ENCODE peak calls at places on chromosome 13, in four cellular contexts. L, X, T and M are unnamed samples.

GRCh38 chr13:35157143-35157755 is 215.2 kb downstream of the NBEA start:
- DNase-seq in T (peak), L (peak), X (no peak), M (no peak)

GRCh38 chr13:24116103-24116502 is 44.4 kb upstream of the SPATA13 start:
- DNase-seq in X (no peak), L (no peak), T (no peak), M (no peak)

GRCh38 chr13:33870046-33870668 is 52.2 kb downstream of the RFC3 start:
- DNase-seq in T (no peak), L (no peak), X (no peak), M (no peak)

GRCh38 chr13:60759499-60759898 is 362.5 kb downstream of the TDRD3 start:
- DNase-seq in X (no peak), L (no peak), T (peak), M (no peak)

GRCh38 chr13:95530178-95530577 is 22.3 kb upstream of the CLDN10 start:
- DNase-seq in T (peak), L (no peak), X (no peak), M (no peak)

GRCh38 chr13:80504453-80504852 is 163.5 kb upstream of the SPRY2 start:
- DNase-seq in X (no peak), T (no peak), L (no peak), M (no peak)

GRCh38 chr13:102555914-102556553 is 40.8 kb upstream of the TPP2 start:
- DNase-seq in L (no peak), T (peak), X (no peak), M (peak)

GRCh38 chr13:44575741-44576395 is at the start of gene TSC22D1:
- DNase-seq in L (no peak), T (no peak), X (peak), M (no peak)

GRCh38 chr13:44334751-44335150 is 38.9 kb upstream of the SERP2 start:
- DNase-seq in X (no peak), L (no peak), T (no peak), M (no peak)

GRCh38 chr13:49046534-49046933 is 70.8 kb downstream of the FNDC3A start:
- DNase-seq in T (no peak), X (no peak), L (no peak), M (no peak)

GRCh38 chr13:42398542-42398941 is 126.6 kb downstream of the AKAP11 start:
- DNase-seq in X (no peak), T (no peak), L (no peak), M (peak)

GRCh38 chr13:113668491-113668971 is 1.5 kb downstream of the GRK1 start:
- DNase-seq in X (no peak), L (no peak), T (no peak), M (no peak)

GRCh38 chr13:78239681-78240080 is 321.1 kb upstream of the EDNRB start:
- DNase-seq in L (no peak), T (no peak), X (no peak), M (no peak)

GRCh38 chr13:72295173-72295572 is 428.2 kb upstream of the DACH1 start:
- DNase-seq in L (no peak), T (no peak), X (no peak), M (no peak)

GRCh38 chr13:111115051-111115840 is at the start of gene ARHGEF7:
- DNase-seq in T (no peak), X (peak), L (no peak), M (no peak)

GRCh38 chr13:80118507-80118906 is 222.4 kb downstream of the SPRY2 start:
- DNase-seq in T (no peak), X (no peak), L (no peak), M (no peak)

GRCh38 chr13:23600100-23600499 is 29.9 kb downstream of the TNFRSF19 start:
- DNase-seq in T (no peak), X (no peak), L (no peak), M (no peak)

GRCh38 chr13:80787604-80788003 is 446.7 kb upstream of the SPRY2 start:
- DNase-seq in T (no peak), X (no peak), L (no peak), M (no peak)

GRCh38 chr13:39876258-39876657 is 220.8 kb downstream of the COG6 start:
- DNase-seq in T (no peak), X (no peak), L (no peak), M (no peak)

GRCh38 chr13:43132228-43132627 is 108.8 kb downstream of the DNAJC15 start:
- DNase-seq in T (peak), L (no peak), X (no peak), M (peak)

GRCh38 chr13:30735025-30735967 is at the start of gene ALOX5AP:
- DNase-seq in X (no peak), L (peak), T (no peak), M (no peak)

GRCh38 chr13:94020426-94020825 is 459.1 kb downstream of the DCT start:
- DNase-seq in T (no peak), X (no peak), L (no peak), M (no peak)

GRCh38 chr13:55000043-55000442 is 1971.4 kb downstream of the OLFM4 start:
- DNase-seq in X (no peak), L (no peak), T (no peak), M (peak)

GRCh38 chr13:30341815-30342570 is 34.6 kb upstream of the KATNAL1 start:
- DNase-seq in T (no peak), X (no peak), L (no peak), M (no peak)

DNA sequence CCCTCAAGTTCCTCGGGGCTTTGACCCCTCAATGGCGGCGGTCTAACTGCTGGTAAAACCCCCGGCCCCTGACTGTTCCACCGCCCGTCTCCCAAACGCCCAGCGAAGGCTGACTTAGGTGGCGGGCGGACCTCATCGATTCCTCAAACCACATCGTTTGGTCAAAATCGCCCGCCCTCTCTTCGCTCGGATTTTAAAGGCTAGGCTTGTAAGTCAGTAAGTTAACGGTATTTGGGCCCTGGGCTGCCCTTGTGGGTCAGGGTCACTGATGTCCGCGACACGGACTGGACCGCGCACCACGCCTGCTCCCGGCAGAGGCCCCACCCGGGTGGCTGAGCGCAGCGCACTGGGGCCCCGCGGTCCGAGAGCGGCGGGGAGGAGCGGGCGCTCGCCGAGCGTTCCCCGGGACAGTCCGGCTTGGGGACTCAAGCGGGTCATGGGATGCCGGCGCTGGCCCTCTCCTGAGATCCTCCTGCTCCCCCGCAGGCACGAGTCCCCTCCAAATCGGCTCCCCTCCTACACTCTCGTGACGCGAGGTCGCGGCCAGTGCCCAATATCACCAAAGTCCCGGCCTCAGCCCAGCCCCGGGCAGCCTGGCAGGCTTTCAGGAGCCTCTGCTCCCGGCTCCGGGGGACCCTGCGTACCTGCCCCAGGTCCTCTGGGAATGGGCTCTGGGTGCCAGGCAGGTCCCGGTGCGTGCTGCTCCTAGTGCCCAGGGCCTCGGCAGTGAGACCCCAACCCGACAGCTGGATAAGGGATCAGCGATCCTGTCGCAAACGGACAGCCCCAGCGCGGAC is 990 bp downstream of the FLT1 start:
- DNase-seq in T (no peak), X (peak), L (no peak), M (no peak)
- H3K9ac ChIP-seq in T (no peak), X (peak), L (no peak), M (peak)

GRCh38 chr13:46129124-46129523 is 24.3 kb upstream of the CPB2 start:
- DNase-seq in L (no peak), X (no peak), T (no peak), M (no peak)

GRCh38 chr13:46132109-46132508 is 27.3 kb upstream of the CPB2 start:
- DNase-seq in X (no peak), T (no peak), L (no peak), M (no peak)

GRCh38 chr13:46134494-46134893 is 29.7 kb upstream of the CPB2 start:
- DNase-seq in L (no peak), T (no peak), X (no peak), M (no peak)

GRCh38 chr13:46129955-46130354 is 25.1 kb upstream of the CPB2 start:
- DNase-seq in L (no peak), X (no peak), T (no peak), M (no peak)

GRCh38 chr13:46131705-46132104 is 26.9 kb upstream of the CPB2 start:
- DNase-seq in T (no peak), X (no peak), L (no peak), M (no peak)
- TF ChIP-seq SUZ12 in T (no peak), X (no peak), L (no peak), M (no peak)

DNA sequence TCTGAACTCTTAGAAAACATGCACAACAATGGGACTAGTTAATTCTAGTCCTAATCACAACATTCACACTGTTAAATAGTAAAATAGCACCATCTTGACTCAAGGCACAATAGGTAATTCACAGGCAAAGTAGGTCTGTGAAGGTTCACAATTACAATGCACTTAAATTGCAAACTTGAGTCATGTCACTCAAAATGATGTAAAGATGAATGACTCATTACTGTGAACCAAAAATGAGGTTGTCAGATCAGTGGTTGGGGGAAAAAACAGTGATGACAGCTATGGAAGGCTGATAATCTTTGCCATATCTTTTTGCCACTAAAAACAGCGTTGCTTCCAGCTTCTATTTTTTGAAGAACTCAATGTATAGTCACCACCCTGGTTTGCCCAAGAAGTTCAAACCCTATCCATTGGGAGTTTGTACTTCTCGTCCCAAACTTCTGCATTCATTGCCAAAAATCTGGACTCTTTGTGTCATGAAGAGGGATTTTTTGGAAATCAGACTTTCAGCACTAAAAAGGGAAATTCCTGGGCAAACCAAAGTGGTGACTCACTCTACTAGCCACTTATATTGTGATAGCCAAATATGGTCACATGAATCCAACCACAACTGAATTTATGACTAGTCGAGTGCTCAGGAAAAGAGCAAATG is 200.9 kb upstream of the TMTC4 start:
- DNase-seq in X (no peak), L (peak), T (no peak), M (no peak)
- H3K4me3 ChIP-seq in X (no peak), L (no peak), T (no peak), M (no peak)

DNA sequence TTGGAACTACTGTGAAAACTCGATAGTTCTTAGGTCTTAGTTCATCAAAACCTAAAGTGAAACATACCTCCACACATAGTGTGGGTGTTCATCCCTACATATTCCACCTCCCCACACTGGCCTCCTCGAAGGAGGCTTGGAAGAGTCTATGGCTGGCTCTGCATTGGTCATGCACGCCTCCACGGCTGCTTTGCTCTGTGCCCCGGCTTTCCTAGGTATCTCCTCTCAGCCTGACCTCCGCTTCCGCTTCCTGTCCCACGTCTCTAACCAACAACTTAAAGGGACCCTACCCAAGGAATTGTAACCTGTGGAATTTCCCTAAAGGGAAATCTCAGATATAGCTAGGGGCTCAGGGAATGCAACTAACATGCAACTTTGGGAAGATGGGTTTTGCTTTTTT is 79.7 kb upstream of the MBNL2 start:
- DNase-seq in T (peak), L (no peak), X (no peak), M (no peak)
- H3K9ac ChIP-seq in T (no peak), L (no peak), X (no peak), M (no peak)

GRCh38 chr13:67299072-67299635 is 69.0 kb upstream of the PCDH9 start:
- DNase-seq in X (no peak), T (no peak), L (no peak), M (no peak)
- TF ChIP-seq SUZ12 in X (no peak), T (no peak), L (no peak), M (no peak)